ENCODE peak calls at places on chromosomes 6 and 20, in eight cellular contexts. U, R, M, J, N, Q, H and I are unnamed samples.

GRCh38 chr6:166019214-166019613 is 148.4 kb downstream of the TBXT start:
- DNase-seq in U (no peak), R (no peak), M (no peak), J (no peak), N (no peak), Q (no peak), H (no peak), I (no peak)

GRCh38 chr6:95294047-95294446 is 283.3 kb upstream of the MANEA start:
- DNase-seq in U (no peak), R (no peak), M (no peak), J (no peak), N (no peak), Q (no peak), H (no peak), I (no peak)

GRCh38 chr6:150777731-150778130 is 87.8 kb upstream of the MTHFD1L start:
- DNase-seq in U (no peak), R (no peak), M (no peak), J (no peak), N (no peak), Q (no peak), H (no peak), I (no peak)

GRCh38 chr6:93721386-93722048 is 302.2 kb upstream of the EPHA7 start:
- DNase-seq in U (no peak), R (peak; percentile 48), M (peak; percentile 40), J (no peak), N (no peak), Q (no peak), H (no peak), I (no peak)

GRCh38 chr6:160042014-160042773 is 73.3 kb downstream of the IGF2R start:
- DNase-seq in U (no peak), R (no peak), M (no peak), J (no peak), N (no peak), Q (no peak), H (no peak), I (no peak)

GRCh38 chr6:168193816-168194701 is 115.0 kb upstream of the FRMD1 start:
- DNase-seq in U (peak; percentile 11), R (no peak), M (no peak), J (no peak), N (no peak), Q (no peak), H (no peak), I (no peak)

GRCh38 chr6:53694800-53695394 is 29.3 kb upstream of the KLHL31 start:
- DNase-seq in U (no peak), R (no peak), M (no peak), J (no peak), N (no peak), Q (no peak), H (no peak), I (no peak)

GRCh38 chr20:43409041-43409913 is 48.4 kb upstream of the SRSF6 start:
- DNase-seq in U (no peak), R (peak; percentile 18), M (peak; percentile 16), J (no peak), N (no peak), Q (no peak), H (no peak), I (no peak)

GRCh38 chr6:90368001-90368400 is 71.4 kb upstream of the BACH2 start:
- DNase-seq in U (no peak), R (no peak), M (no peak), J (no peak), N (no peak), Q (no peak), H (no peak), I (no peak)

GRCh38 chr20:48177058-48177457 is 391.8 kb upstream of the SULF2 start:
- DNase-seq in U (no peak), R (no peak), M (no peak), J (no peak), N (no peak), Q (no peak), H (no peak), I (no peak)

GRCh38 chr6:110561016-110561396 is 84.6 kb upstream of the SLC22A16 start:
- DNase-seq in U (no peak), R (no peak), M (no peak), J (no peak), N (no peak), Q (no peak), H (no peak), I (no peak)

GRCh38 chr6:110564703-110565421 is 88.4 kb upstream of the SLC22A16 start:
- DNase-seq in U (no peak), R (no peak), M (no peak), J (no peak), N (no peak), Q (no peak), H (no peak), I (no peak)

GRCh38 chr6:110562316-110562915 is 86.0 kb upstream of the SLC22A16 start:
- DNase-seq in U (no peak), R (no peak), M (no peak), J (no peak), N (no peak), Q (no peak), H (no peak), I (no peak)

GRCh38 chr6:110561708-110562107 is 85.3 kb upstream of the SLC22A16 start:
- DNase-seq in U (no peak), R (no peak), M (no peak), J (no peak), N (no peak), Q (no peak), H (no peak), I (no peak)

DNA sequence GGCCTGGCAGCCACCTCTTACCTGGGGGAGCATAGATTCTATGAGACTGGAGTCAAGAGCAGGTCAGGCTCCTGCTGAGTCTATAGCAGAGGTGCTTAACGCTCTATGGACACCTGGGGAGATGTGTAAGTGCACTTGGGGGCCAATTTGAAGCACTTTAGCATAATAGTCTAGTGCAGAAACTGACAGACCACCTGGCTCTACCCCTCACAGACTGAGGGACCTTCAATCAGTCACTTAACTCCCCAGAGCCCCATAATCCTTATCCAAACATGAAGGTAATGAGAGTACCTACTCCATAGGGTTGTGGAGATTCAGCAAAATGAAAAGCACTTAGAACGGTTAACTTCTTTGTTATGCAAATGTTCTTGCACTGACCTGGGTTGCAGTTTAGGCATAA is 87.3 kb upstream of the SLC22A16 start:
- DNase-seq in U (no peak), R (no peak), M (no peak), J (no peak), N (no peak), Q (no peak), H (no peak), I (no peak)
- H3K4me1 ChIP-seq in U (peaks cover 7% of the 10 kb centered on the region), R (peaks cover 6% of the 10 kb centered on the region), M (peaks cover 12% of the 10 kb centered on the region), J (peaks cover 28% of the 10 kb centered on the region), N (no peaks in the 10 kb centered on the region), Q (peaks cover 3% of the 10 kb centered on the region), H (no peaks in the 10 kb centered on the region), I (peaks cover 32% of the 10 kb centered on the region)

GRCh38 chr6:127342296-127342945 is 988 bp downstream of the ECHDC1 start:
- DNase-seq in U (no peak), R (peak; percentile 51), M (peak; percentile 65), J (no peak), N (no peak), Q (no peak), H (no peak), I (no peak)
- H3K4me1 ChIP-seq in U (peaks cover 16% of the 10 kb centered on the region), R (peaks cover 2% of the 10 kb centered on the region), M (peaks cover 31% of the 10 kb centered on the region), J (peaks cover 51% of the 10 kb centered on the region), N (peaks cover 6% of the 10 kb centered on the region), Q (peaks cover 3% of the 10 kb centered on the region), H (peaks cover 10% of the 10 kb centered on the region), I (peaks cover 52% of the 10 kb centered on the region)

DNA sequence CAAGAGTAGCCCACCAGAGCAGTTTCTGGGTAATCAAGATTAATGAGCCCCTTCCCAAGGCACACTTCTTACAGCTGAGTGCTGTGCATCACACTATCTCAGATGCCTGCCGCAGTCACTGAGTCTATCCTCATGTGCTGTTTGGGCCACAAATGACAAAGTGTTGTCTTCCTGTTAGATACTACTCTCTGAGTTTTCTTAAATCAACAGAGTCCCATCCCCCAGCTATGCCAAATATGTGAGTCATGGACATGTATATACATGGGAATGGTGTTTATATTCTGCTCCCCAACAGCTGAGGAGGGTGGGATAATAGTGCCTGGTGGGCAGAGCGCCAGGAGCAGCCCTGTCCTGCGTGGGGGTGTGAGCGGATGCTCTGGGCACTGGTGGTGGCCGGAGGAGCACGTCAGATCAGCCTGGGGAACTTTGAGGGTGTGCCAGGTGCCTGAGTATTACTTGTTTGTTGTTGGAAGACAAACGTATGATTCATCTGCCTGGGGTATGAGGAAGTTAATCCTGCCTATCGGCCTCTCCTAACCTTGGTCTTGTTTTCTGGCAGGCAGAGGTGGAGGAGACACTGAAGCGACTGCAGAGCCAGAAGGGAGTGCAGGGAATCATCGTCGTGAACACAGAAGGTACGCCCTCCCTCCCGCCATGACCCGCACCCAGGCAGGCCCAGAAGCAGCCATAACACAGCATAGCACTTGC is 9.6 kb downstream of the DYNLRB1 start:
- DNase-seq in U (peak; percentile 48), R (peak; percentile 98), M (peak; percentile 84), J (no peak), N (peak; percentile 65), Q (peak; percentile 82), H (peak; percentile 83), I (no peak)
- H3K4me1 ChIP-seq in U (peaks cover 26% of the 10 kb centered on the region), R (peaks cover 35% of the 10 kb centered on the region), M (peaks cover 37% of the 10 kb centered on the region), J (peaks cover 10% of the 10 kb centered on the region), N (peaks cover 23% of the 10 kb centered on the region), Q (peaks cover 6% of the 10 kb centered on the region), H (peaks cover 16% of the 10 kb centered on the region), I (peaks cover 25% of the 10 kb centered on the region)

GRCh38 chr20:1390552-1391403 is 2.1 kb downstream of the FKBP1A start:
- DNase-seq in U (no peak), R (no peak), M (no peak), J (no peak), N (no peak), Q (no peak), H (no peak), I (no peak)

GRCh38 chr20:1391640-1392442 is 1.0 kb downstream of the FKBP1A start:
- DNase-seq in U (no peak), R (peak; percentile 80), M (peak; percentile 46), J (no peak), N (no peak), Q (no peak), H (no peak), I (peak; percentile 7)

GRCh38 chr20:1388706-1389483 is 4.0 kb downstream of the FKBP1A start:
- DNase-seq in U (no peak), R (no peak), M (no peak), J (no peak), N (no peak), Q (no peak), H (no peak), I (no peak)

GRCh38 chr20:1388253-1388652 is 4.6 kb downstream of the FKBP1A start:
- DNase-seq in U (no peak), R (no peak), M (no peak), J (no peak), N (no peak), Q (no peak), H (no peak), I (no peak)

GRCh38 chr20:1389703-1390385 is 3.0 kb downstream of the FKBP1A start:
- DNase-seq in U (no peak), R (no peak), M (no peak), J (no peak), N (no peak), Q (no peak), H (no peak), I (no peak)
- H3K4me1 ChIP-seq in U (peaks cover 26% of the 10 kb centered on the region), R (peaks cover 25% of the 10 kb centered on the region), M (peaks cover 59% of the 10 kb centered on the region), J (peaks cover 80% of the 10 kb centered on the region), N (peaks cover 36% of the 10 kb centered on the region), Q (peaks cover 19% of the 10 kb centered on the region), H (peaks cover 33% of the 10 kb centered on the region), I (peaks cover 82% of the 10 kb centered on the region)

GRCh38 chr6:52513464-52513863 is 63.4 kb downstream of the TRAM2 start:
- DNase-seq in U (no peak), R (no peak), M (no peak), J (no peak), N (no peak), Q (no peak), H (no peak), I (no peak)
- H3K4me1 ChIP-seq in U (peaks cover 19% of the 10 kb centered on the region), R (peaks cover 39% of the 10 kb centered on the region), M (no peaks in the 10 kb centered on the region), J (no peaks in the 10 kb centered on the region), N (peaks cover 22% of the 10 kb centered on the region), Q (peaks cover 20% of the 10 kb centered on the region), H (peaks cover 29% of the 10 kb centered on the region), I (no peaks in the 10 kb centered on the region)